ENCODE peak calls at places on chromosomes 2 and 18, in six cellular contexts. H is HFF-Myc, C is GM12865, P is kidney, Y is WTC11, D is A549. F is an unnamed sample.
A peak's percentile ranks its signal among the peaks of the same experiment; 100 is the strongest.

GRCh38 chr18:9814431-9814830 is 71.3 kb upstream of the TXNDC2 start:
- DNase-seq in H (no peak), C (no peak), P (no peak), Y (no peak), D (peak; percentile 68), F (no peak)

GRCh38 chr2:24650997-24651642 is 142.1 kb downstream of the PTRHD1 start:
- DNase-seq in H (no peak), C (no peak), P (no peak), Y (no peak), D (no peak), F (no peak)

GRCh38 chr18:45102863-45103262 is 422.2 kb downstream of the SETBP1 start:
- DNase-seq in H (no peak), C (peak; percentile 41), P (no peak), Y (no peak), D (no peak), F (no peak)

GRCh38 chr2:145169285-145169684 is 649.4 kb upstream of the ZEB2 start:
- DNase-seq in H (no peak), C (no peak), P (no peak), Y (no peak), D (no peak), F (no peak)

GRCh38 chr2:27795868-27796277 is 24.4 kb downstream of the MRPL33 start:
- DNase-seq in H (no peak), C (no peak), P (no peak), Y (no peak), D (no peak), F (no peak)

GRCh38 chr18:8519102-8519501 is 90.1 kb upstream of the RAB12 start:
- DNase-seq in H (no peak), C (no peak), P (no peak), Y (no peak), D (no peak), F (no peak)

GRCh38 chr2:179749210-179749609 is 112.2 kb downstream of the ZNF385B start:
- DNase-seq in H (peak; percentile 25), C (no peak), P (no peak), Y (no peak), D (no peak), F (no peak)

GRCh38 chr18:54358495-54358793 is 738 bp downstream of the C18orf54 start:
- DNase-seq in H (peak; percentile 3), C (no peak), P (peak; percentile 71), Y (no peak), D (no peak), F (no peak)

GRCh38 chr2:60634443-60634842 is 81.0 kb upstream of the BCL11A start:
- DNase-seq in H (no peak), C (no peak), P (no peak), Y (no peak), D (no peak), F (no peak)

GRCh38 chr18:78819926-78820834 is 159.4 kb upstream of the SALL3 start:
- DNase-seq in H (no peak), C (no peak), P (no peak), Y (no peak), D (no peak), F (no peak)

GRCh38 chr2:237742614-237743013 is 56.0 kb upstream of the RBM44 start:
- DNase-seq in H (no peak), C (no peak), P (no peak), Y (no peak), D (no peak), F (no peak)

GRCh38 chr2:156436477-156437085 is 402 bp downstream of the GPD2 start:
- DNase-seq in H (no peak), C (peak; percentile 71), P (no peak), Y (no peak), D (peak; percentile 21), F (peak; percentile 44)

GRCh38 chr2:40741532-40741931 is 289.6 kb upstream of the SLC8A1 start:
- DNase-seq in H (no peak), C (no peak), P (no peak), Y (no peak), D (no peak), F (no peak)

GRCh38 chr2:88239781-88240180 is 69.6 kb downstream of the THNSL2 start:
- DNase-seq in H (no peak), C (peak; percentile 4), P (no peak), Y (no peak), D (no peak), F (peak; percentile 30)

GRCh38 chr2:109537565-109538221 is 76.1 kb downstream of the SEPTIN10 start:
- DNase-seq in H (no peak), C (no peak), P (no peak), Y (no peak), D (no peak), F (no peak)

GRCh38 chr2:239519081-239519920 is 118.5 kb upstream of the HDAC4 start:
- DNase-seq in H (no peak), C (no peak), P (peak; percentile 64), Y (no peak), D (no peak), F (no peak)

GRCh38 chr2:202018950-202019349 is 14.7 kb upstream of the FZD7 start:
- DNase-seq in H (no peak), C (no peak), P (no peak), Y (no peak), D (no peak), F (no peak)

GRCh38 chr18:14970027-14970426 is 222.1 kb downstream of the ANKRD30B start:
- DNase-seq in H (no peak), C (no peak), P (no peak), Y (no peak), D (no peak), F (no peak)

GRCh38 chr18:63476666-63477065 is at the start of gene SERPINB5:
- DNase-seq in H (no peak), C (no peak), P (no peak), Y (peak; percentile 22), D (no peak), F (no peak)

GRCh38 chr18:67280843-67281242 is 235.7 kb downstream of the DSEL start:
- DNase-seq in H (no peak), C (no peak), P (no peak), Y (no peak), D (no peak), F (no peak)

GRCh38 chr2:100757621-100758394 is 62.1 kb upstream of the NPAS2 start:
- DNase-seq in H (peak; percentile 91), C (no peak), P (no peak), Y (no peak), D (peak; percentile 72), F (no peak)

GRCh38 chr2:28206786-28207185 is 185.9 kb upstream of the FOSL2 start:
- DNase-seq in H (no peak), C (no peak), P (no peak), Y (no peak), D (no peak), F (no peak)

GRCh38 chr2:112805542-112805941 is 21.2 kb upstream of the IL1A start:
- DNase-seq in H (no peak), C (peak; percentile 92), P (no peak), Y (no peak), D (no peak), F (no peak)

GRCh38 chr2:204625135-204625534 is 79.9 kb downstream of the PARD3B start:
- DNase-seq in H (no peak), C (peak; percentile 1), P (no peak), Y (no peak), D (peak; percentile 45), F (no peak)

GRCh38 chr2:128589681-128590080 is 271.0 kb upstream of the HS6ST1 start:
- DNase-seq in H (no peak), C (no peak), P (no peak), Y (no peak), D (no peak), F (no peak)
- TF ChIP-seq CTCF in H (peak; percentile 11), C (no peak), P (no peak), Y (peak; percentile 22), D (no peak), F (no peak)

GRCh38 chr2:47043142-47043890 is 111.8 kb downstream of the STPG4 start:
- DNase-seq in H (peak; percentile 93), C (no peak), P (peak; percentile 90), Y (peak; percentile 22), D (peak; percentile 81), F (no peak)

GRCh38 chr2:47043891-47044239 is 111.2 kb downstream of the STPG4 start:
- DNase-seq in H (no peak), C (no peak), P (no peak), Y (no peak), D (no peak), F (no peak)

GRCh38 chr2:47049502-47049901 is 105.6 kb downstream of the STPG4 start:
- DNase-seq in H (no peak), C (no peak), P (no peak), Y (no peak), D (no peak), F (no peak)

GRCh38 chr2:47048801-47049480 is 106.2 kb downstream of the STPG4 start:
- DNase-seq in H (no peak), C (no peak), P (no peak), Y (peak; percentile 46), D (no peak), F (no peak)

GRCh38 chr2:47046271-47046670 is 108.8 kb downstream of the STPG4 start:
- DNase-seq in H (no peak), C (no peak), P (no peak), Y (no peak), D (no peak), F (no peak)
- TF ChIP-seq CTCF in H (no peak), C (no peak), P (no peak), Y (no peak), D (no peak), F (no peak)

DNA sequence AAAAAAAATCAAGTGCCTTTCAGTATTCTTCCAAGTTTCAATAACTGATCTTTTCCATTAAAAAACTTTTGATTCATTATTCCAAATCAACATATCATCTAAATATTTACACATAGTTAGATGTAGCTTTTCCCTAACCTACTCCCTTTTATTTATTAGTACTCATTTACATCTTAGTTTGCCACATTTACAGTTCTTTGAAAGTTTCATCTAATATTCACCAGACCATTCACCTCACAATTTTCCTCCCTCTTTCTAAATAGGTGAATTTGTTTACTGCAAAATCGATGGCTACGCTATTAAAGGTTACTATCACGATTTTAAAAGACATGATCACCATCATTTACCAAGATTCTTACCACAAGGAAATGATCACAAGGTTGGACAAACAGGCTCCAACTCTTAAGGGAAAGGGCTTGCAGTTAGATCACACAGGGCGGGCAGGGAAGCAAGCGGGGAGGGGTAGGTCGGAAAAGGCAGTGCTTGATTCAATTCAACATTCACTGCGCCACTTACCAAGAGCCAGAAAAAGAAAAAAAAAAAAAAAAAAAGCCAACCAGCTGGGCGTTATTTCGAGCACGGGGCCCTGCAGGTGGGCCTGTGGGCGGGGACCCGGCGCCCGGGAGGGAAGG is 628 bp upstream of the MARCHF7 start:
- DNase-seq in H (no peak), C (no peak), P (no peak), Y (no peak), D (no peak), F (no peak)
- TF ChIP-seq CTCF in H (no peak), C (no peak), P (no peak), Y (no peak), D (no peak), F (no peak)

GRCh38 chr2:45649457-45649854 is 2.0 kb upstream of the PRKCE start:
- DNase-seq in H (no peak), C (no peak), P (no peak), Y (no peak), D (no peak), F (no peak)

GRCh38 chr2:45652090-45653050 is 895 bp downstream of the PRKCE start:
- DNase-seq in H (no peak), C (peak; percentile 43), P (peak; percentile 83), Y (peak; percentile 33), D (peak; percentile 20), F (peak; percentile 49)

GRCh38 chr2:45649855-45650806 is 1.3 kb upstream of the PRKCE start:
- DNase-seq in H (no peak), C (peak; percentile 62), P (peak; percentile 93), Y (peak; percentile 46), D (peak; percentile 55), F (peak; percentile 63)

GRCh38 chr2:45651415-45652089 is at the start of gene PRKCE:
- DNase-seq in H (no peak), C (peak; percentile 26), P (peak; percentile 92), Y (peak; percentile 51), D (peak; percentile 42), F (peak; percentile 71)

GRCh38 chr2:45650851-45651414 is 542 bp upstream of the PRKCE start:
- DNase-seq in H (peak; percentile 90), C (peak; percentile 97), P (peak; percentile 97), Y (peak; percentile 82), D (peak; percentile 97), F (peak; percentile 95)
- TF ChIP-seq CTCF in H (peak; percentile 36), C (peak; percentile 29), P (peak; percentile 45), Y (no peak), D (peak; percentile 58), F (peak; percentile 14)